ENCODE peak calls at places on chromosomes 1 and 21, in six cellular contexts. G is heart left ventricle, H is lung, A is uterus, N is fibroblast of lung, O is esophagus muscularis mucosa. S is an unnamed sample.
A peak's percentile ranks its signal among the peaks of the same experiment; 100 is the strongest.

GRCh38 chr1:3192825-3193224 is 123.8 kb downstream of the PRDM16 start:
- DNase-seq in G (no peak), H (no peak), A (no peak), N (peak; percentile 82), O (no peak), S (no peak)

GRCh38 chr1:1562556-1563195 is 12.0 kb downstream of the SSU72 start:
- DNase-seq in G (no peak), H (no peak), A (no peak), N (no peak), O (no peak), S (no peak)

GRCh38 chr1:105909811-105910210 is 1146.7 kb upstream of the PRMT6 start:
- DNase-seq in G (no peak), H (no peak), A (no peak), N (no peak), O (no peak), S (no peak)

GRCh38 chr1:222732216-222733159 is 4.5 kb upstream of the FAM177B start:
- DNase-seq in G (no peak), H (no peak), A (no peak), N (no peak), O (no peak), S (no peak)

GRCh38 chr1:33392639-33393038 is 38.3 kb downstream of the PHC2 start:
- DNase-seq in G (no peak), H (no peak), A (no peak), N (no peak), O (peak; percentile 45), S (no peak)

GRCh38 chr1:194658090-194658439 is 1471.7 kb upstream of the B3GALT2 start:
- DNase-seq in G (no peak), H (no peak), A (no peak), N (peak; percentile 87), O (no peak), S (no peak)

GRCh38 chr1:29390075-29390474 is 153.8 kb downstream of the PTPRU start:
- DNase-seq in G (no peak), H (no peak), A (no peak), N (no peak), O (no peak), S (no peak)

GRCh38 chr1:93177991-93178390 is 2.2 kb downstream of the TMED5 start:
- DNase-seq in G (no peak), H (no peak), A (no peak), N (peak; percentile 53), O (no peak), S (no peak)

GRCh38 chr1:174743654-174744561 is 255.8 kb upstream of the CACYBP start:
- DNase-seq in G (no peak), H (no peak), A (no peak), N (peak; percentile 38), O (no peak), S (no peak)

GRCh38 chr1:244801246-244801645 is 34.2 kb upstream of the COX20 start:
- DNase-seq in G (peak; percentile 38), H (peak; percentile 29), A (no peak), N (peak; percentile 21), O (no peak), S (peak; percentile 13)

GRCh38 chr1:49651136-49651535 is 372.6 kb downstream of the AGBL4 start:
- DNase-seq in G (no peak), H (no peak), A (no peak), N (no peak), O (no peak), S (no peak)

GRCh38 chr1:81174052-81174451 is 626.7 kb upstream of the ADGRL2 start:
- DNase-seq in G (no peak), H (no peak), A (no peak), N (peak; percentile 18), O (no peak), S (no peak)

GRCh38 chr21:38679531-38679930 is 126.2 kb upstream of the ETS2 start:
- DNase-seq in G (no peak), H (no peak), A (no peak), N (peak; percentile 85), O (no peak), S (no peak)

GRCh38 chr1:41416081-41416480 is 54.8 kb downstream of the FOXO6 start:
- DNase-seq in G (no peak), H (no peak), A (no peak), N (no peak), O (no peak), S (no peak)

GRCh38 chr1:202201266-202201665 is 7.7 kb downstream of the LGR6 start:
- DNase-seq in G (no peak), H (no peak), A (no peak), N (no peak), O (no peak), S (no peak)

GRCh38 chr1:95255826-95256225 is 21.8 kb downstream of the RWDD3 start:
- DNase-seq in G (no peak), H (no peak), A (no peak), N (no peak), O (no peak), S (no peak)

GRCh38 chr1:171595324-171595723 is 26.7 kb upstream of the MYOCOS start:
- DNase-seq in G (no peak), H (no peak), A (no peak), N (peak; percentile 74), O (no peak), S (no peak)

GRCh38 chr1:117045644-117046043 is 14.5 kb upstream of the TTF2 start:
- DNase-seq in G (no peak), H (no peak), A (no peak), N (no peak), O (peak; percentile 42), S (no peak)

GRCh38 chr1:20731057-20731991 is 1.2 kb downstream of the SH2D5 start:
- DNase-seq in G (no peak), H (no peak), A (no peak), N (no peak), O (peak; percentile 90), S (no peak)

DNA sequence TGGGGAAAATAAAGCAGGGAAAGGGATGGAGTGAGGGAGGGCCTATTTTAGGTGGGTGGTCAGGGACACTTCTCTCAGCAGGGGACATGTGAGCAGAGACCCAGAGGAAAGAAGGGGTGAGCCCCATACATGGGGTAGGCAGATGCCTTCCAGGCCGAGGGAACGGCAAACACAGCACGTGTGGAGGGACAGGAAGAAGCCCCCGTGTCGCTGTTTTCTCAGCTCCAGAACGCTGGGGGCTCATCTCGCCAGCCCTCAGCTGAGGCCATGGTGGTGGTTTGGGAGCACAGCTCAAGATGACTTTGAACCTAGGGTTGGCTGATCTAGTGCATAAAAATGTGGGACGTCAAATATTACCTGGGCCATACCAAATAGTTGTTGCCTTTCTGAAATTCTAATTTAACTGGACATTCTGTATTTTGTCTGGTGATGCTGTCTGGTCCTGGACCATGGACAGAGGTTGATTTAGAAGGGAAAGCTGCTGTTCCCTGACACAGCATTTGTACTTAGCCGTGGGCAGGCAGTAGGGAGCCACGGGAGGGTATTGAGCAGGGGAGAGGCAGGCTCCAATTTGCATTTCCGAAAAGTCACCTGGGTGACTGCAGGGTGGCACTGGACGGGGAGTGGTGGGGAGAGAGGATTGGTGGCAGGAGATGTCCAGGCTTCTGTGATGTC is 53.1 kb upstream of the RUNX3 start:
- DNase-seq in G (no peak), H (no peak), A (no peak), N (no peak), O (no peak), S (no peak)
- H3K4me1 ChIP-seq in G (no peaks in the 10 kb centered on the region), H (peaks cover 1% of the 10 kb centered on the region), A (no peaks in the 10 kb centered on the region), N (no peaks in the 10 kb centered on the region), O (no peaks in the 10 kb centered on the region), S (no peaks in the 10 kb centered on the region)

GRCh38 chr1:37676281-37677243 is 15.8 kb upstream of the CDCA8 start:
- DNase-seq in G (no peak), H (no peak), A (peak; percentile 84), N (no peak), O (no peak), S (peak; percentile 30)
- H3K4me3 ChIP-seq in G (no peak overlapping the region), H (no peak overlapping the region), A (no peak overlapping the region), N (no peak overlapping the region), O (no peak overlapping the region), S (no peak overlapping the region)

DNA sequence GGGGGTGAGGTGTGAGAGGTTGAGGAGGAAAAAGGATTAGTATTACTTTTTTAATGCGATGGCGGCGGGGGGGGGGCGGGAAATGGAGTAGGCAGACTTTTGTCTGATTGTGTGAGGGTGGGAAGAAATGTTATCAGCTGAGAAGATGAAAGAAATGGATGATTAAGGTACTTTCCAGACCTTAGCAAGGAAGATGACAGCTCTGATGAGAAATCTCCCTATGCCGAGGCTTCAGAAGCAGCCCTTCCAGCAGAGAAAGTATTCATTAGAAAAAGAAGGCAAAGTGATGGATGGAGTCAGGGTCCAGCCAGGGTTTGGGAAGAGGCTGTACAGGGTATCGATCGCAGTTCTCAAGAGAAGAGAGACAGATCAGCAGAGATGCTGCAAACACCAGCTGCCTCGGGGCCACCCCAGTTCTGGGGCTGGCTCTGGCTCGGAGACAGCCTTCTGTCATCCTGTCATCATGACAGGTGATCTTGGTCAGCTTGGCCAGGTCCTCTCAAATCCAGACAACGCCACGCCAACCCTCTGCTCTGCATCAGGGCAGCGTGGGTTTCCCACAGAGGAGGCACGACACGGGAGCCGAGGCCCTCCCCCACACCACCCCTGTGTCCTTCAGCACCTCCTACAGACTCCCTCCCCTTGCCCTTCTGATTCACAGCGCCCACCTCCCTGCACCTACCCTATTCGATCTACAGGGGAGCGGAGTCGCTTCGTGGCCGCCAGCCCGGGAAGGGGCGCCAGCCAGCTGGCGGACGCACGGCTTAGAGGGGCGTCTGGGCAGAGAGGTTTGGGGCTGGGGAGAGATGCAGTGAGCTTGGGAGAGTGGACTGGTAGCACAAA is 688 bp upstream of the ATXN7L2 start:
- DNase-seq in G (peak; percentile 61), H (no peak), A (peak; percentile 58), N (peak; percentile 26), O (no peak), S (no peak)
- TF ChIP-seq CTCF in G (no peak), H (no peak), A (no peak), N (no peak), O (no peak), S (no peak)

GRCh38 chr1:119004129-119004527 is 16.0 kb upstream of the TBX15 start:
- DNase-seq in G (no peak), H (no peak), A (no peak), N (no peak), O (no peak), S (no peak)

GRCh38 chr1:119004781-119005180 is 16.6 kb upstream of the TBX15 start:
- DNase-seq in G (no peak), H (no peak), A (no peak), N (no peak), O (no peak), S (no peak)

GRCh38 chr1:119005870-119006405 is 17.8 kb upstream of the TBX15 start:
- DNase-seq in G (no peak), H (no peak), A (no peak), N (no peak), O (no peak), S (no peak)

GRCh38 chr1:119001181-119002018 is 13.3 kb upstream of the TBX15 start:
- DNase-seq in G (no peak), H (no peak), A (no peak), N (no peak), O (no peak), S (no peak)

DNA sequence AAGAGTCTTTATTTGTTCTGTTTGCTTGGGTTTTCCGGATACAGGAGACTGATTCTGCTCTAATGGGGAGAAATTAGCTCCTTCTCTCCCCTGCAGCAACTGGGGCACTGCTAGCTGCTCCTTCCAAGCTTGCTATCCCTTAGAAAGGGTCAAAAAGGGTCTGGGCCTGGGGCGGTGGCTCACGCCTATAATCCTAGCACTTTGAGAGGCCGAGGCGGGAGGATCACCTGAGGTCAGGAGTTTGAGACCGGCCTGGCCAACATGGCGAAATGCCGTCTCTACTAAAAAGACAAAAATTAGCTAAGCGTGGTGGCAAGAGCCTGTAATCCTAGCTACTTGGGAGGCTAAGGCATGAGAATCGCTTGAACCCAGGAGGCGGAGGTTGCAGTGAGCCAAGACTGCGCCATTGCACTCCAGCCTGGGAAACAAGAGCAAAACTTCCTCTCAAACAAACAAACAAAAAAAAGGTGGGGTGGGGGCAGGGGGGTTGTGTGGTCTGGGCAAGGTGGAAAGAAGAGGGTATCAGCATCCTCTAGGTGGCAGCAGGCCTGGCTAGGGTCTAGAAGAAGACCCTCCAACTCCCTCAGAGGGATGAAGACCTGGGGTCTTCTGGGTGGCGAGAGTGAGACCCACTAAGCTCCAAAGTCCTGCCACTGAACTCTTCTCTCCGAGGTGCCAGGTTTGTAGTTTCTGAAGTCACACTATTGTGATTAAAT is 15.4 kb upstream of the TBX15 start:
- DNase-seq in G (no peak), H (no peak), A (no peak), N (no peak), O (no peak), S (no peak)
- H3K4me1 ChIP-seq in G (no peaks in the 10 kb centered on the region), H (peaks cover 32% of the 10 kb centered on the region), A (no peaks in the 10 kb centered on the region), N (peaks cover 9% of the 10 kb centered on the region), O (peaks cover 36% of the 10 kb centered on the region), S (peaks cover 43% of the 10 kb centered on the region)